ENCODE peak calls at places on chromosomes 16 and 17, in four cellular contexts. A is transverse colon, U is osteocyte, O is non-pigmented ciliary epithelial cell. L is an unnamed sample.

GRCh38 chr16:57191056-57191536 is 5.0 kb downstream of the RSPRY1 start:
- DNase-seq in U (no peak), O (no peak), A (no peak), L (no peak)

GRCh38 chr16:74297296-74297665 is 667 bp downstream of the PSMD7 start:
- DNase-seq in A (peak), O (no peak), U (no peak), L (no peak)

GRCh38 chr17:16304832-16305231 is 48.4 kb downstream of the CENPV start:
- DNase-seq in A (no peak), O (no peak), U (no peak), L (no peak)

GRCh38 chr17:82358467-82359350 is at the start of gene TEX19:
- DNase-seq in O (no peak), U (no peak), A (no peak), L (no peak)

GRCh38 chr16:84093120-84093878 is 23.4 kb downstream of the MBTPS1 start:
- DNase-seq in A (peak), U (peak), O (no peak), L (no peak)

GRCh38 chr17:34670618-34671017 is 91.2 kb downstream of the TMEM132E start:
- DNase-seq in O (no peak), A (no peak), U (peak), L (no peak)

GRCh38 chr17:153851-154250 is 16.5 kb downstream of the SCGB1C2 start:
- DNase-seq in A (no peak), O (no peak), U (no peak), L (no peak)

GRCh38 chr17:67434061-67434525 is 57.0 kb downstream of the PITPNC1 start:
- DNase-seq in O (no peak), U (no peak), A (peak), L (no peak)

GRCh38 chr16:65117701-65118448 is 4.0 kb downstream of the CDH11 start:
- DNase-seq in A (peak), U (peak), O (no peak), L (peak)

GRCh38 chr16:2048116-2048543 is 345 bp downstream of the TSC2 start:
- DNase-seq in A (peak), U (no peak), O (no peak), L (no peak)

GRCh38 chr17:76866774-76867577 is 1.2 kb upstream of the MGAT5B start:
- DNase-seq in O (peak), A (no peak), U (no peak), L (peak)

GRCh38 chr16:73568769-73569168 is 520.8 kb upstream of the ZFHX3 start:
- DNase-seq in U (no peak), A (no peak), O (no peak), L (no peak)

GRCh38 chr17:73616120-73616872 is 27.9 kb downstream of the SDK2 start:
- DNase-seq in O (no peak), U (no peak), A (no peak), L (no peak)

GRCh38 chr17:75319818-75320691 is 30.8 kb upstream of the SLC25A19 start:
- DNase-seq in U (no peak), O (peak), A (peak), L (no peak)

GRCh38 chr16:57667526-57668258 is 414 bp upstream of the ADGRG3 start:
- DNase-seq in U (no peak), A (no peak), O (no peak), L (no peak)

GRCh38 chr17:75845933-75846700 is 1.9 kb upstream of the UNC13D start:
- DNase-seq in O (no peak), U (peak), A (peak), L (no peak)

GRCh38 chr17:13140750-13141149 is 122.9 kb upstream of the ELAC2 start:
- DNase-seq in O (no peak), U (no peak), A (no peak), L (no peak)

GRCh38 chr17:42653179-42654124 is 5.6 kb upstream of the TUBG2 start:
- DNase-seq in A (peak), U (no peak), O (no peak), L (no peak)

GRCh38 chr17:30530346-30531025 is 53.3 kb downstream of the GOSR1 start:
- DNase-seq in O (peak), U (no peak), A (no peak), L (peak)

GRCh38 chr16:68351991-68352431 is 41.2 kb downstream of the PRMT7 start:
- DNase-seq in O (no peak), A (peak), U (no peak), L (no peak)

GRCh38 chr16:1311738-1312458 is 2.5 kb downstream of the UBE2I start:
- DNase-seq in O (no peak), U (no peak), A (no peak), L (no peak)

GRCh38 chr16:76277099-76278030 is at the start of gene CNTNAP4:
- DNase-seq in A (no peak), O (no peak), U (no peak), L (no peak)

GRCh38 chr17:77497578-77497934 is 356.8 kb downstream of the SEC14L1 start:
- DNase-seq in A (peak), O (no peak), U (no peak), L (no peak)

GRCh38 chr17:37116802-37117201 is 168.0 kb downstream of the AATF start:
- DNase-seq in O (no peak), U (no peak), A (no peak), L (no peak)

GRCh38 chr16:77307764-77308561 is 108.8 kb downstream of the SYCE1L start:
- DNase-seq in A (no peak), U (no peak), O (peak), L (peak)

GRCh38 chr17:76556759-76557367 is 17.0 kb downstream of the PRCD start:
- DNase-seq in U (no peak), O (no peak), A (peak), L (no peak)

GRCh38 chr17:31394544-31394943 is 3.1 kb downstream of the RAB11FIP4 start:
- DNase-seq in A (no peak), O (peak), U (peak), L (peak)

GRCh38 chr16:1066584-1067172 is 5.9 kb upstream of the SSTR5 start:
- DNase-seq in O (no peak), A (no peak), U (no peak), L (no peak)

GRCh38 chr17:62126292-62126691 is 61.2 kb upstream of the MED13 start:
- DNase-seq in U (no peak), O (no peak), A (no peak), L (no peak)

GRCh38 chr16:68492501-68493411 is 44.4 kb upstream of the SMPD3 start:
- DNase-seq in U (no peak), A (peak), O (no peak), L (no peak)

GRCh38 chr17:60628252-60628889 is 28.4 kb downstream of the PPM1D start:
- DNase-seq in O (no peak), A (no peak), U (no peak), L (no peak)

GRCh38 chr16:20904507-20905079 is 4.0 kb downstream of the LYRM1 start:
- DNase-seq in A (no peak), U (no peak), O (no peak), L (no peak)